ENCODE peak calls at places on chromosomes 11 and 22, in six cellular contexts. B is AML-193; V is mucosa of gallbladder; N is type B pancreatic cell; P is activated naive CD4-positive, alpha-beta T cell treated with anti-CD3 and anti-CD28 coated beads for 36 hours; X is Caki2. R is an unnamed sample.

GRCh38 chr11:86511086-86511551 is 136.4 kb downstream of the CCDC81 start:
- DNase-seq in B (no peak), V (no peak), N (no peak), P (peak; percentile 10), X (peak; percentile 45), R (no peak)

GRCh38 chr22:49415219-49415951 is 412.3 kb downstream of the BRD1 start:
- DNase-seq in B (no peak), V (no peak), N (no peak), P (no peak), X (no peak), R (no peak)

GRCh38 chr11:69943066-69943465 is 123.8 kb upstream of the FGF3 start:
- DNase-seq in B (no peak), V (no peak), N (no peak), P (no peak), X (no peak), R (peak; percentile 25)

GRCh38 chr22:49155809-49156580 is 671.7 kb downstream of the BRD1 start:
- DNase-seq in B (no peak), V (no peak), N (no peak), P (no peak), X (no peak), R (no peak)

GRCh38 chr11:74434528-74434927 is 32.8 kb downstream of the KCNE3 start:
- DNase-seq in B (no peak), V (no peak), N (no peak), P (no peak), X (no peak), R (no peak)

GRCh38 chr22:43888740-43889139 is 3.1 kb downstream of the PNPLA5 start:
- DNase-seq in B (no peak), V (no peak), N (no peak), P (no peak), X (no peak), R (no peak)

GRCh38 chr11:74008373-74009229 is at the start of gene UCP3:
- DNase-seq in B (no peak), V (no peak), N (no peak), P (no peak), X (no peak), R (peak; percentile 40)

GRCh38 chr11:67638535-67639437 is 777 bp downstream of the TBX10 start:
- DNase-seq in B (no peak), V (no peak), N (peak; percentile 64), P (no peak), X (no peak), R (no peak)

GRCh38 chr11:118353084-118353710 is 6.2 kb upstream of the UBE4A start:
- DNase-seq in B (peak; percentile 32), V (no peak), N (no peak), P (no peak), X (peak; percentile 10), R (no peak)

GRCh38 chr11:130711193-130711592 is 205.1 kb downstream of the SNX19 start:
- DNase-seq in B (no peak), V (no peak), N (no peak), P (no peak), X (no peak), R (no peak)

GRCh38 chr22:28015056-28015445 is 96.0 kb upstream of the PITPNB start:
- DNase-seq in B (no peak), V (no peak), N (no peak), P (no peak), X (no peak), R (peak; percentile 29)

GRCh38 chr11:59172345-59173079 is 580 bp downstream of the DTX4 start:
- DNase-seq in B (no peak), V (peak; percentile 32), N (no peak), P (peak; percentile 19), X (no peak), R (peak; percentile 34)

GRCh38 chr11:60951909-60952741 is at the start of gene SLC15A3:
- DNase-seq in B (peak; percentile 79), V (peak; percentile 65), N (no peak), P (peak; percentile 64), X (no peak), R (peak; percentile 29)

GRCh38 chr11:64455436-64456261 is 96.7 kb downstream of the RPS6KA4 start:
- DNase-seq in B (no peak), V (no peak), N (no peak), P (no peak), X (no peak), R (no peak)

GRCh38 chr11:101128571-101129202 is 926 bp downstream of the PGR start:
- DNase-seq in B (no peak), V (no peak), N (peak; percentile 64), P (no peak), X (no peak), R (no peak)

GRCh38 chr11:67270256-67271211 is 4.3 kb downstream of the GRK2 start:
- DNase-seq in B (peak; percentile 78), V (no peak), N (no peak), P (peak; percentile 51), X (no peak), R (peak; percentile 1)

GRCh38 chr11:121236115-121237001 is 56.2 kb upstream of the SC5D start:
- DNase-seq in B (no peak), V (no peak), N (no peak), P (no peak), X (no peak), R (no peak)

GRCh38 chr11:123518496-123519054 is 88.5 kb downstream of the GRAMD1B start:
- DNase-seq in B (no peak), V (no peak), N (no peak), P (no peak), X (no peak), R (no peak)

GRCh38 chr11:727859-728748 is 19.2 kb upstream of the TALDO1 start:
- DNase-seq in B (peak; percentile 51), V (peak; percentile 73), N (peak; percentile 88), P (peak; percentile 84), X (peak; percentile 93), R (peak; percentile 97)

R was measured in thyroid gland.